ENCODE peak calls at places on chromosomes 1 and 21, in five cellular contexts. J, A, V, T and U are unnamed samples.

GRCh38 chr1:246170574-246171261 is 336.4 kb downstream of the SMYD3 start:
- DNase-seq in V (no peak), A (no peak), T (no peak), J (no peak), U (no peak)

GRCh38 chr1:228205526-228206436 is 2.1 kb upstream of the OBSCN start:
- DNase-seq in A (no peak), V (no peak), J (no peak), T (no peak), U (no peak)

GRCh38 chr1:174005032-174005431 is 17.1 kb downstream of the RC3H1 start:
- DNase-seq in T (peak; percentile 75), V (no peak), A (no peak), J (no peak), U (no peak)

GRCh38 chr1:206695751-206696150 is 11.0 kb downstream of the MAPKAPK2 start:
- DNase-seq in T (no peak), V (no peak), A (no peak), J (no peak), U (no peak)

GRCh38 chr21:15592271-15592860 is 137.4 kb upstream of the USP25 start:
- DNase-seq in V (peak; percentile 21), J (no peak), A (no peak), T (peak; percentile 56), U (no peak)

GRCh38 chr1:154129392-154129970 is 25.4 kb downstream of the NUP210L start:
- DNase-seq in T (peak; percentile 47), V (no peak), A (no peak), J (no peak), U (no peak)

GRCh38 chr21:43311303-43311817 is 115.6 kb downstream of the SIK1 start:
- DNase-seq in J (no peak), T (no peak), V (no peak), A (no peak), U (no peak)

GRCh38 chr1:92759361-92759760 is 25.5 kb downstream of the EVI5 start:
- DNase-seq in V (no peak), T (peak; percentile 58), A (no peak), J (no peak), U (no peak)

GRCh38 chr1:110190282-110190929 is 19.7 kb upstream of the KCNC4 start:
- DNase-seq in A (peak; percentile 60), J (peak; percentile 49), V (no peak), T (no peak), U (no peak)

GRCh38 chr1:31715097-31715872 is 11.5 kb upstream of the COL16A1 start:
- DNase-seq in V (peak; percentile 39), A (peak; percentile 98), J (peak; percentile 96), T (peak; percentile 94), U (peak; percentile 65)

GRCh38 chr1:64865105-64865757 is 101.1 kb downstream of the JAK1 start:
- DNase-seq in J (no peak), A (no peak), T (no peak), V (no peak), U (no peak)
- H3K27ac ChIP-seq in J (peak overlapping the region; percentile 82), A (peak overlapping the region; percentile 19), T (no peak overlapping the region), V (no peak overlapping the region), U (no peak overlapping the region)

GRCh38 chr1:28508435-28508754 is 2.6 kb downstream of the RCC1 start:
- DNase-seq in V (no peak), A (no peak), T (peak; percentile 41), J (no peak), U (no peak)

GRCh38 chr1:28507646-28508434 is 2.0 kb downstream of the RCC1 start:
- DNase-seq in V (no peak), A (no peak), J (no peak), T (peak; percentile 27), U (no peak)

GRCh38 chr1:28512058-28512611 is 6.3 kb downstream of the RCC1 start:
- DNase-seq in J (no peak), T (peak; percentile 15), A (no peak), V (no peak), U (no peak)

GRCh38 chr1:28509705-28510349 is 4.0 kb downstream of the RCC1 start:
- DNase-seq in T (peak; percentile 38), V (no peak), J (no peak), A (no peak), U (no peak)

GRCh38 chr1:28510350-28511223 is 4.7 kb downstream of the RCC1 start:
- DNase-seq in T (peak; percentile 61), J (no peak), A (no peak), V (no peak), U (no peak)
- H3K27ac ChIP-seq in T (peak overlapping the region; percentile 95), J (peak overlapping the region; percentile 92), A (peak overlapping the region; percentile 66), V (no peak overlapping the region), U (no peak overlapping the region)

GRCh38 chr1:241837901-241838300 is 10.1 kb upstream of the EXO1 start:
- DNase-seq in J (no peak), V (no peak), T (peak; percentile 84), A (no peak), U (no peak)

GRCh38 chr1:241836944-241837343 is 11.1 kb upstream of the EXO1 start:
- DNase-seq in J (no peak), V (no peak), T (no peak), A (no peak), U (no peak)

GRCh38 chr1:241839369-241839990 is 8.5 kb upstream of the EXO1 start:
- DNase-seq in J (no peak), V (no peak), T (no peak), A (no peak), U (no peak)

GRCh38 chr1:241838831-241839365 is 9.1 kb upstream of the EXO1 start:
- DNase-seq in J (no peak), T (peak; percentile 31), A (no peak), V (no peak), U (no peak)

GRCh38 chr1:241837413-241837812 is 10.6 kb upstream of the EXO1 start:
- DNase-seq in A (no peak), T (no peak), J (no peak), V (no peak), U (no peak)
- H3K27ac ChIP-seq in A (no peak overlapping the region), T (peak overlapping the region; percentile 75), J (no peak overlapping the region), V (no peak overlapping the region), U (no peak overlapping the region)

DNA sequence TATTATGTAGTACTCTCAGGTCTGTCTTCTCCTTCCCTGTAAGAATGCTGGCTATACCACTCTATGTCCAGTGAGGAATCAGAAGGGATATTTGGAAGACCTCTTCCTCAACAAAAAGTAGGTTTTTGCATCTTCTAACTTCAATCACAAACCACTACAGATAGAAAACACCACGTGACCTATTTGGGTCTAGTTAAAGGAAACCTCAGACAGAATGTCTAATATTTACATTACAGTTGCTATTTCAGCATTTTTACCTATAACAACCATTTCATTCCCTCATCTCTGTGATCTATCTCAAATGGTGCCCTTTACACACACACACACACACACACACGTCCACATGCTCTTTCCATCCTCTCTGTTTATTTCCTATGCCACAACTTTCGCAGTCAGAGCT is 7.9 kb upstream of the ADORA3 start:
- DNase-seq in T (no peak), A (no peak), J (no peak), V (no peak), U (no peak)
- H3K27ac ChIP-seq in T (no peak overlapping the region), A (no peak overlapping the region), J (no peak overlapping the region), V (no peak overlapping the region), U (no peak overlapping the region)